ENCODE peak calls at places on chromosomes 6 and 20, in seven cellular contexts. H is fibroblast of lung, W is AG04450, Y is hepatocyte, M is transverse colon, V is AG10803, S is lower lobe of right lung. X is an unnamed sample.

GRCh38 chr20:35886537-35886936 is 67.8 kb downstream of the SCAND1 start:
- DNase-seq in H (no peak), W (no peak), Y (no peak), M (no peak), V (peak; percentile 71), S (no peak), X (no peak)

GRCh38 chr20:23131766-23132165 is 45.6 kb upstream of the CD93 start:
- DNase-seq in H (peak; percentile 56), W (no peak), Y (no peak), M (no peak), V (no peak), S (no peak), X (no peak)

GRCh38 chr6:82078286-82078908 is 169.1 kb downstream of the IBTK start:
- DNase-seq in H (no peak), W (no peak), Y (no peak), M (no peak), V (peak; percentile 29), S (no peak), X (no peak)

GRCh38 chr6:26251354-26252081 is 113.5 kb upstream of the BTN3A2 start:
- DNase-seq in H (peak; percentile 94), W (peak; percentile 81), Y (peak; percentile 87), M (peak; percentile 82), V (peak; percentile 87), S (peak; percentile 67), X (no peak)

GRCh38 chr6:37638414-37639079 is 59.1 kb downstream of the MDGA1 start:
- DNase-seq in H (no peak), W (no peak), Y (no peak), M (no peak), V (peak; percentile 19), S (no peak), X (no peak)

GRCh38 chr20:55390791-55391190 is 614.5 kb downstream of the CBLN4 start:
- DNase-seq in H (peak; percentile 2), W (no peak), Y (no peak), M (no peak), V (no peak), S (no peak), X (no peak)

GRCh38 chr6:159168536-159169192 is 536 bp upstream of the FNDC1 start:
- DNase-seq in H (peak; percentile 54), W (no peak), Y (peak; percentile 83), M (peak; percentile 24), V (peak; percentile 54), S (peak; percentile 61), X (no peak)

GRCh38 chr6:47674673-47675072 is 23.7 kb upstream of the ADGRF4 start:
- DNase-seq in H (no peak), W (no peak), Y (no peak), M (no peak), V (no peak), S (no peak), X (no peak)

GRCh38 chr6:161393839-161394364 is 120.0 kb upstream of the AGPAT4 start:
- DNase-seq in H (peak; percentile 90), W (no peak), Y (peak; percentile 88), M (peak; percentile 28), V (peak; percentile 90), S (no peak), X (no peak)

GRCh38 chr6:113995632-113996031 is 24.7 kb upstream of the HDAC2 start:
- DNase-seq in H (peak; percentile 99), W (peak; percentile 95), Y (peak; percentile 81), M (peak; percentile 27), V (peak; percentile 97), S (peak; percentile 56), X (peak; percentile 92)

GRCh38 chr20:62492711-62493110 is 16.9 kb upstream of the GATA5 start:
- DNase-seq in H (no peak), W (no peak), Y (no peak), M (no peak), V (no peak), S (no peak), X (no peak)

GRCh38 chr6:118680452-118681095 is 29.2 kb upstream of the CEP85L start:
- DNase-seq in H (no peak), W (no peak), Y (no peak), M (no peak), V (no peak), S (no peak), X (no peak)

GRCh38 chr6:101396552-101397173 is 3.2 kb downstream of the GRIK2 start:
- DNase-seq in H (peak; percentile 48), W (no peak), Y (peak; percentile 83), M (peak; percentile 60), V (peak; percentile 40), S (no peak), X (no peak)

GRCh38 chr6:13524801-13525508 is 37.6 kb upstream of the GFOD1 start:
- DNase-seq in H (no peak), W (no peak), Y (no peak), M (peak; percentile 58), V (no peak), S (no peak), X (no peak)

GRCh38 chr6:72758901-72759300 is 137.0 kb downstream of the KCNQ5 start:
- DNase-seq in H (no peak), W (no peak), Y (no peak), M (no peak), V (no peak), S (no peak), X (no peak)

GRCh38 chr6:161163466-161164181 is 110.2 kb downstream of the AGPAT4 start:
- DNase-seq in H (no peak), W (no peak), Y (no peak), M (no peak), V (no peak), S (no peak), X (no peak)

GRCh38 chr20:17688965-17689364 is 6.9 kb upstream of the RRBP1 start:
- DNase-seq in H (peak; percentile 69), W (peak; percentile 78), Y (no peak), M (no peak), V (no peak), S (no peak), X (no peak)

GRCh38 chr6:88538130-88538706 is 372.1 kb upstream of the CNR1 start:
- DNase-seq in H (peak; percentile 8), W (no peak), Y (peak; percentile 52), M (no peak), V (no peak), S (no peak), X (no peak)

GRCh38 chr6:155125916-155126315 is 130.8 kb downstream of the TIAM2 start:
- DNase-seq in H (peak; percentile 80), W (no peak), Y (no peak), M (no peak), V (peak; percentile 90), S (no peak), X (no peak)

GRCh38 chr20:48406462-48407235 is 421.1 kb downstream of the PREX1 start:
- DNase-seq in H (peak; percentile 34), W (no peak), Y (no peak), M (no peak), V (no peak), S (no peak), X (no peak)

DNA sequence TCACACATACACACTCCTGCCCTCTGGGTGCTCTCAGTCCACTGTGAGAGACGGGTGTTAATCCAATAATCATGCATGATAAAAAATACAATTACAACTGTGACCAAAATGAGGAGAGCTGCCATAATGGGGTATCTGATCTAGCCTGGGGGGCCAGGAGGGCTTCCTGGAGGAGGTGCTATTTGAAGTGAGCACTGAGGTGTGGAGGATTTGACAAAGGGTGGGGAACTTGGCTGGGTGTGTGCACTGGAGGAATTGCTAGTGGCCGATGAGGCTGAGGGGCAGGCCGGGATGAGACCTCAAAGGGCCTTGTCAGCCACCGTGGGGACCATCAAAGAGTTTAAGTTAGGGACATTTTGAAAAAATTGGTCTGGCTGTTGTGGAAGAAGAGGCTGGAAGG is 34.8 kb downstream of the VSTM2L start:
- DNase-seq in H (no peak), W (no peak), Y (no peak), M (no peak), V (no peak), S (no peak), X (no peak)
- TF ChIP-seq CTCF in H (no peak), W (no peak), Y (no peak), M (no peak), V (no peak), S (no peak), X (no peak)

GRCh38 chr6:77037439-77037838 is 425.9 kb downstream of the HTR1B start:
- DNase-seq in H (no peak), W (no peak), Y (no peak), M (no peak), V (no peak), S (no peak), X (no peak)
- H3K4me3 ChIP-seq in H (no peak overlapping the region), W (no peak overlapping the region), Y (no peak overlapping the region), M (no peak overlapping the region), V (no peak overlapping the region), S (no peak overlapping the region), X (no peak overlapping the region)

DNA sequence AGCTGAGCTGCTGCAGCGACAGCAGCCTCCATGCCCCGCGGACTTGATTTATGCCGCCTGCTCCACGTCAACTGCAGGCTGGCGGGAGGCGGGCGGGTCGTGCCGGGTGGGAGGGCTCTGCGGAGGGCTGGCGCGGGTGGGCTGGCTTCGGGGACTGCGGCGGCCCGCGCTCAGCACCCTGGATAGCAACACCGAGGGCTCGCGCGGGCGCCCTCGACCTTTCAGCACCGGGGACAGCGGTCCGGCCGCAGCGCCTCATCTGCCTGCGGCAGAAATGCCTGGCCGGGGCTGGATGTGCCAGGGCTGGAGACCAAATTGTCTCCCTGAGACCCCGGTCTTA is 792 bp downstream of the SNAP25 start:
- DNase-seq in H (peak; percentile 76), W (no peak), Y (peak; percentile 93), M (peak; percentile 54), V (peak; percentile 42), S (peak; percentile 76), X (no peak)
- TF ChIP-seq CTCF in H (no peak), W (no peak), Y (no peak), M (no peak), V (no peak), S (no peak), X (no peak)

GRCh38 chr20:43988451-43988850 is 73.8 kb downstream of the TOX2 start:
- DNase-seq in H (peak; percentile 41), W (no peak), Y (no peak), M (peak; percentile 23), V (no peak), S (no peak), X (no peak)
- H3K4me3 ChIP-seq in H (no peak overlapping the region), W (no peak overlapping the region), Y (no peak overlapping the region), M (no peak overlapping the region), V (no peak overlapping the region), S (no peak overlapping the region), X (no peak overlapping the region)

GRCh38 chr6:75693534-75693933 is 55.5 kb upstream of the MYO6 start:
- DNase-seq in H (peak; percentile 13), W (peak; percentile 1), Y (no peak), M (no peak), V (peak; percentile 43), S (no peak), X (peak; percentile 4)
- TF ChIP-seq CTCF in H (no peak), W (peak; percentile 32), Y (peak; percentile 14), M (no peak), V (peak; percentile 35), S (no peak), X (peak; percentile 15)

DNA sequence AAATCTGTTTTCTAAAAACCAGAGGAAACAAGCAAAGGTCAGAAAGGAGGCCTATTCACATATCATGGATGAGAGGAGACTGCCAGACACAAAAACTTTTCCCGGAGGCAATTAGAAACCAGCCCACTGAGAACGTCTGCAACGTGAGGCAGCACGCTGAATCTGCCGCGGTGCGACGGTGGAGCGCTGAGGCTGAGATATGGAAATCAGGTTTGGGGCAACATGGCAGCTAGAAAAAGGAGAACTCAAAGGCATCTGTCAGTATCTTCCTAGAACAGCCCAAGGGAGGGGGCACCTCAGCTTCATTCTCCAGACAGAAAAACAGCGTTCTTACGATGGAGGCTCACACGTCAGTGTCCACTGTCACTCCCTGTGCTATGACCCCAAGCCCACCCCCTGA is 5.2 kb downstream of the PRELID3B start:
- DNase-seq in H (no peak), W (no peak), Y (no peak), M (no peak), V (no peak), S (no peak), X (no peak)
- H3K4me3 ChIP-seq in H (no peak overlapping the region), W (no peak overlapping the region), Y (no peak overlapping the region), M (no peak overlapping the region), V (no peak overlapping the region), S (no peak overlapping the region), X (no peak overlapping the region)